ENCODE peak calls at places on chromosomes 2 and 18, in four cellular contexts. One of them, this sample, is unnamed.

GRCh38 chr2:41937464-41937861 is 110.4 kb upstream of the PKDCC start:
- DNase-seq in transverse colon: no peak
- DNase-seq in hepatocyte: no peak
- DNase-seq in GM20000: no peak
- DNase-seq in this sample: no peak

GRCh38 chr2:106972782-106973181 is 86.8 kb upstream of the ST6GAL2 start:
- DNase-seq in transverse colon: no peak
- DNase-seq in hepatocyte: no peak
- DNase-seq in GM20000: no peak
- DNase-seq in this sample: no peak

GRCh38 chr2:10954416-10954815 is 42.7 kb downstream of the KCNF1 start:
- DNase-seq in GM20000: no peak
- DNase-seq in transverse colon: no peak
- DNase-seq in hepatocyte: no peak
- DNase-seq in this sample: no peak

GRCh38 chr2:191020742-191021381 is 6.9 kb upstream of the STAT1 start:
- DNase-seq in hepatocyte: peak
- DNase-seq in transverse colon: peak
- DNase-seq in GM20000: peak
- DNase-seq in this sample: peak

GRCh38 chr18:3246636-3247242 is 862 bp upstream of the MYL12A start:
- DNase-seq in hepatocyte: no peak
- DNase-seq in GM20000: peak
- DNase-seq in transverse colon: peak
- DNase-seq in this sample: no peak

GRCh38 chr2:170514140-170514539 is 201.0 kb upstream of the SP5 start:
- DNase-seq in GM20000: no peak
- DNase-seq in transverse colon: no peak
- DNase-seq in hepatocyte: no peak
- DNase-seq in this sample: no peak

GRCh38 chr2:10385933-10386773 is 62.0 kb downstream of the ODC1 start:
- DNase-seq in transverse colon: no peak
- DNase-seq in hepatocyte: no peak
- DNase-seq in GM20000: no peak
- DNase-seq in this sample: no peak

GRCh38 chr2:147846382-147847081 is 1.7 kb downstream of the ACVR2A start:
- DNase-seq in hepatocyte: no peak
- DNase-seq in transverse colon: no peak
- DNase-seq in GM20000: no peak
- DNase-seq in this sample: no peak

GRCh38 chr18:39667905-39668304 is 2102.3 kb upstream of the CELF4 start:
- DNase-seq in transverse colon: no peak
- DNase-seq in hepatocyte: no peak
- DNase-seq in GM20000: no peak
- DNase-seq in this sample: no peak

GRCh38 chr2:46482490-46482889 is 3.1 kb downstream of the TMEM247 start:
- DNase-seq in GM20000: no peak
- DNase-seq in transverse colon: no peak
- DNase-seq in hepatocyte: no peak
- DNase-seq in this sample: no peak

GRCh38 chr2:46481541-46482193 is 2.3 kb downstream of the TMEM247 start:
- DNase-seq in GM20000: no peak
- DNase-seq in transverse colon: no peak
- DNase-seq in hepatocyte: peak
- DNase-seq in this sample: no peak

GRCh38 chr2:46486441-46486840 is 7.1 kb downstream of the TMEM247 start:
- DNase-seq in hepatocyte: no peak
- DNase-seq in transverse colon: no peak
- DNase-seq in GM20000: no peak
- DNase-seq in this sample: no peak

GRCh38 chr2:46487667-46488333 is 8.4 kb downstream of the TMEM247 start:
- DNase-seq in hepatocyte: no peak
- DNase-seq in transverse colon: peak
- DNase-seq in GM20000: no peak
- DNase-seq in this sample: no peak

GRCh38 chr2:46485002-46485401 is 5.6 kb downstream of the TMEM247 start:
- DNase-seq in transverse colon: no peak
- DNase-seq in GM20000: no peak
- DNase-seq in hepatocyte: no peak
- DNase-seq in this sample: no peak
- TF ChIP-seq CTCF in transverse colon: no peak
- TF ChIP-seq CTCF in GM20000: no peak
- TF ChIP-seq CTCF in hepatocyte: no peak
- TF ChIP-seq CTCF in this sample: no peak

GRCh38 chr2:25821225-25822056 is 56.8 kb downstream of the ASXL2 start:
- DNase-seq in transverse colon: no peak
- DNase-seq in hepatocyte: no peak
- DNase-seq in GM20000: no peak
- DNase-seq in this sample: no peak

GRCh38 chr2:25817630-25818029 is 60.7 kb downstream of the ASXL2 start:
- DNase-seq in transverse colon: no peak
- DNase-seq in hepatocyte: no peak
- DNase-seq in GM20000: peak
- DNase-seq in this sample: no peak

GRCh38 chr2:25822190-25823117 is 55.8 kb downstream of the ASXL2 start:
- DNase-seq in hepatocyte: peak
- DNase-seq in transverse colon: peak
- DNase-seq in GM20000: peak
- DNase-seq in this sample: no peak

GRCh38 chr2:25817006-25817405 is 61.3 kb downstream of the ASXL2 start:
- DNase-seq in hepatocyte: no peak
- DNase-seq in transverse colon: no peak
- DNase-seq in GM20000: no peak
- DNase-seq in this sample: no peak

DNA sequence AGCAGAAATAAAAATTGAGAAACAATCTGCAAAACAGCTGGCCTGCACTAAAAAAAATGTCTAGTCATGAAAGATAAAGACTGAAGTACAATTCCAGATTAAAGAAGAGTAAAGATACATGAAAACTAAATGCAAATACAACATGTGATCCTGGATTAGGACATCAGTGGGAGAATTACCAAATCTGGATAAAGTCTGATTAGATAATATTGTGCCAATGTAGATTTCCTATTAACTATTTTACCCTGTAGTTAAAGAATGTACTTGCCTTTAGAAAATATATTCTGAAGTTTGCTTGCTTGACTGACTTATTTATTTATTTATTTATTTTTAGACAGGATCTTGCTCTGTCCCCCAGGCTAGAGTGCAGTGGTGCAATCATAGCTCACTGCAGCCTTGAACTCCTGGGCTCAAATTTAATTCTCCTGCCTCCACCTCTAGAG is 58.7 kb downstream of the ASXL2 start:
- DNase-seq in hepatocyte: no peak
- DNase-seq in GM20000: no peak
- DNase-seq in transverse colon: no peak
- DNase-seq in this sample: no peak
- TF ChIP-seq CTCF in hepatocyte: no peak
- TF ChIP-seq CTCF in GM20000: no peak
- TF ChIP-seq CTCF in transverse colon: no peak
- TF ChIP-seq CTCF in this sample: no peak

GRCh38 chr2:207312006-207312356 is 146.2 kb upstream of the KLF7 start:
- DNase-seq in transverse colon: no peak
- DNase-seq in hepatocyte: no peak
- DNase-seq in GM20000: no peak
- DNase-seq in this sample: no peak

GRCh38 chr2:207315131-207315530 is 149.4 kb upstream of the KLF7 start:
- DNase-seq in transverse colon: no peak
- DNase-seq in hepatocyte: no peak
- DNase-seq in GM20000: no peak
- DNase-seq in this sample: no peak

GRCh38 chr2:207308519-207309224 is 142.9 kb upstream of the KLF7 start:
- DNase-seq in GM20000: no peak
- DNase-seq in transverse colon: no peak
- DNase-seq in hepatocyte: no peak
- DNase-seq in this sample: no peak

GRCh38 chr2:207313947-207314346 is 148.2 kb upstream of the KLF7 start:
- DNase-seq in hepatocyte: no peak
- DNase-seq in transverse colon: no peak
- DNase-seq in GM20000: no peak
- DNase-seq in this sample: no peak

GRCh38 chr2:207311316-207312005 is 145.7 kb upstream of the KLF7 start:
- DNase-seq in transverse colon: peak
- DNase-seq in hepatocyte: peak
- DNase-seq in GM20000: peak
- DNase-seq in this sample: peak
- TF ChIP-seq CTCF in transverse colon: no peak
- TF ChIP-seq CTCF in hepatocyte: peak
- TF ChIP-seq CTCF in GM20000: no peak
- TF ChIP-seq CTCF in this sample: peak

GRCh38 chr2:61905372-61906186 is at the start of gene COMMD1:
- DNase-seq in GM20000: peak
- DNase-seq in hepatocyte: peak
- DNase-seq in transverse colon: peak
- DNase-seq in this sample: peak

GRCh38 chr2:61911510-61911909 is 6.0 kb downstream of the COMMD1 start:
- DNase-seq in GM20000: no peak
- DNase-seq in hepatocyte: no peak
- DNase-seq in transverse colon: no peak
- DNase-seq in this sample: no peak

GRCh38 chr2:61906187-61906470 is 655 bp downstream of the COMMD1 start:
- DNase-seq in hepatocyte: no peak
- DNase-seq in transverse colon: no peak
- DNase-seq in GM20000: no peak
- DNase-seq in this sample: no peak

DNA sequence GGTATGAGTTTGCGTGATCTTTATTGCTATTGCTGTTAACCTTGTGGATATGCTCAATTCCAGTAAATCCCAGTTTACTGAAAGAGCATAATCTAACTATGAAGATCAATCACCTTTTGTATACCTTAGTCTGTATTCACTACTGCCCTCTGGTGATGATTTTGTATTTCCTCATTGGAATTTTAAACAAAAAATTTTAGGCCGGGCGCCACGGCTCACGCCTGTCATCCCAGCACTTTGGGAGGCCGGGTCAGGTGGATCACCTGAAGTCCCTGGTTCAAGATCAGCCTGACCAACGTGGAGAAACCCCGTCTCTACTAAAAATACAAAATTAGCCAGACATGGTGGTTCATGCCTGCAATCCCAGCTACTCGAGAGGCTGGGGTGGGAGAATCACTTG is 5.1 kb downstream of the COMMD1 start:
- DNase-seq in hepatocyte: no peak
- DNase-seq in transverse colon: no peak
- DNase-seq in GM20000: no peak
- DNase-seq in this sample: no peak
- TF ChIP-seq CTCF in hepatocyte: peak
- TF ChIP-seq CTCF in transverse colon: no peak
- TF ChIP-seq CTCF in GM20000: no peak
- TF ChIP-seq CTCF in this sample: peak

DNA sequence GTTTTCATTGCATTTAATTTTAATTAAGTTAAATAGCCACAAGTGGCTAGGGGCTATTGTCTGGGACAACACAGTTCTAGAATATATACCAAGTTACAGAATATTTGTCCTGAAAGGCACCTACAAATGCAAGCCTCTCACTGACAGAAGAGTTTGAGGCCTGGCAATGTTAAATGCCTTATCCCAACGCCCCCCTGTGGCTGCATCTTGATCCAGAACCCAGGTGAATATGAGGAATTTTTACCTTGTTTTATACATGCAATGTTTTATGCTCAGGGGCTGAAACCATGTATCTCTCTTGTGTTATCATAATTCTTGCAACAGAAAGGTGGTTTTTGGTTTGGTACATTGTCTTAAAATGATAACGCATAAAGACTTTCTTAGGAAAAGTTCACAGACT is 71.8 kb upstream of the SEC11C start:
- DNase-seq in hepatocyte: peak
- DNase-seq in GM20000: no peak
- DNase-seq in transverse colon: no peak
- DNase-seq in this sample: no peak
- TF ChIP-seq CTCF in hepatocyte: peak
- TF ChIP-seq CTCF in GM20000: peak
- TF ChIP-seq CTCF in transverse colon: peak
- TF ChIP-seq CTCF in this sample: peak